ENCODE peak calls at places on chromosomes 7 and 10, in eight cellular contexts. J is upper lobe of left lung, C is GM12891, S is transverse colon, Y is K562, R is sigmoid colon, M is esophagus muscularis mucosa, Q is GM23338. P is an unnamed sample.
A peak's percentile ranks its signal among the peaks of the same experiment; 100 is the strongest.

GRCh38 chr10:12193193-12193592 is 2.5 kb downstream of the NUDT5 start:
- DNase-seq in J (no peak), C (no peak), S (no peak), Y (no peak), R (no peak), M (no peak), Q (no peak), P (no peak)

GRCh38 chr10:22986771-22987542 is 59.1 kb downstream of the ARMC3 start:
- DNase-seq in J (no peak), C (no peak), S (no peak), Y (no peak), R (no peak), M (no peak), Q (peak; percentile 47), P (no peak)

GRCh38 chr7:18144171-18144570 is 116.5 kb upstream of the PRPS1L1 start:
- DNase-seq in J (no peak), C (no peak), S (no peak), Y (no peak), R (no peak), M (no peak), Q (no peak), P (no peak)

GRCh38 chr10:71207578-71207977 is 4.8 kb upstream of the UNC5B start:
- DNase-seq in J (no peak), C (no peak), S (no peak), Y (no peak), R (no peak), M (no peak), Q (no peak), P (no peak)

GRCh38 chr7:4216016-4216415 is 466.1 kb upstream of the FOXK1 start:
- DNase-seq in J (peak; percentile 64), C (no peak), S (no peak), Y (no peak), R (no peak), M (no peak), Q (no peak), P (no peak)

GRCh38 chr7:114468844-114469243 is 54.2 kb downstream of the FOXP2 start:
- DNase-seq in J (no peak), C (no peak), S (no peak), Y (no peak), R (no peak), M (no peak), Q (no peak), P (no peak)

GRCh38 chr7:27167170-27167505 is 1.8 kb upstream of the HOXA9 start:
- DNase-seq in J (no peak), C (no peak), S (no peak), Y (no peak), R (peak; percentile 77), M (no peak), Q (peak; percentile 20), P (peak; percentile 74)

GRCh38 chr7:48299580-48300169 is 128.4 kb downstream of the ABCA13 start:
- DNase-seq in J (no peak), C (peak; percentile 14), S (peak; percentile 22), Y (peak; percentile 52), R (no peak), M (peak; percentile 45), Q (peak; percentile 74), P (no peak)

GRCh38 chr10:60352105-60352504 is 37.6 kb downstream of the ANK3 start:
- DNase-seq in J (no peak), C (no peak), S (no peak), Y (no peak), R (no peak), M (no peak), Q (no peak), P (no peak)

GRCh38 chr10:78435484-78436222 is 402.0 kb downstream of the RPS24 start:
- DNase-seq in J (no peak), C (no peak), S (no peak), Y (no peak), R (peak; percentile 30), M (no peak), Q (no peak), P (no peak)

GRCh38 chr7:47428052-47428779 is 153.7 kb downstream of the TNS3 start:
- DNase-seq in J (no peak), C (no peak), S (no peak), Y (no peak), R (peak; percentile 38), M (no peak), Q (no peak), P (no peak)

GRCh38 chr7:26686448-26686981 is 177.9 kb downstream of the SKAP2 start:
- DNase-seq in J (no peak), C (no peak), S (no peak), Y (peak; percentile 11), R (peak; percentile 66), M (no peak), Q (peak; percentile 76), P (peak; percentile 57)

GRCh38 chr7:120991570-120991969 is 3.1 kb downstream of the CPED1 start:
- DNase-seq in J (no peak), C (no peak), S (no peak), Y (no peak), R (no peak), M (no peak), Q (no peak), P (no peak)

GRCh38 chr7:80312139-80312661 is 177.6 kb downstream of the GNAI1 start:
- DNase-seq in J (no peak), C (no peak), S (peak; percentile 10), Y (no peak), R (no peak), M (no peak), Q (peak; percentile 27), P (no peak)

GRCh38 chr10:70956029-70956759 is 67.8 kb upstream of the PCBD1 start:
- DNase-seq in J (no peak), C (no peak), S (no peak), Y (peak; percentile 39), R (no peak), M (no peak), Q (peak; percentile 64), P (no peak)

GRCh38 chr10:28883741-28884443 is 206.6 kb downstream of the BAMBI start:
- DNase-seq in J (no peak), C (no peak), S (no peak), Y (no peak), R (no peak), M (no peak), Q (no peak), P (no peak)

GRCh38 chr10:126027707-126028106 is 131.3 kb downstream of the FANK1 start:
- DNase-seq in J (no peak), C (no peak), S (no peak), Y (no peak), R (no peak), M (no peak), Q (no peak), P (no peak)

GRCh38 chr10:30114871-30115270 is 55.5 kb upstream of the JCAD start:
- DNase-seq in J (no peak), C (no peak), S (no peak), Y (no peak), R (peak; percentile 79), M (no peak), Q (peak; percentile 21), P (no peak)

GRCh38 chr10:124035306-124035927 is 58.0 kb downstream of the CHST15 start:
- DNase-seq in J (no peak), C (no peak), S (no peak), Y (no peak), R (no peak), M (no peak), Q (peak; percentile 39), P (no peak)

GRCh38 chr7:94394399-94395140 is at the start of gene COL1A2:
- DNase-seq in J (peak; percentile 89), C (no peak), S (peak; percentile 48), Y (peak; percentile 16), R (peak; percentile 92), M (peak; percentile 94), Q (peak; percentile 78), P (peak; percentile 84)

GRCh38 chr10:27019827-27020226 is 80.5 kb downstream of the ANKRD26 start:
- DNase-seq in J (no peak), C (no peak), S (no peak), Y (no peak), R (no peak), M (no peak), Q (no peak), P (no peak)

GRCh38 chr10:60040003-60040662 is 133.8 kb upstream of the CCDC6 start:
- DNase-seq in J (no peak), C (no peak), S (no peak), Y (no peak), R (no peak), M (no peak), Q (no peak), P (no peak)

GRCh38 chr10:72355214-72355555 is 466 bp upstream of the DNAJB12 start:
- DNase-seq in J (no peak), C (no peak), S (no peak), Y (no peak), R (no peak), M (no peak), Q (no peak), P (no peak)

GRCh38 chr7:139772115-139772514 is 5.7 kb downstream of the HIPK2 start:
- DNase-seq in J (no peak), C (no peak), S (no peak), Y (no peak), R (no peak), M (no peak), Q (no peak), P (no peak)
- TF ChIP-seq POLR2AphosphoS5 in J (no peak), C (no peak), S (no peak), Y (no peak), R (no peak), M (no peak), Q (no peak), P (no peak)

GRCh38 chr7:100469227-100470044 is 5.4 kb upstream of the SPACDR start:
- DNase-seq in J (peak; percentile 91), C (peak; percentile 97), S (peak; percentile 91), Y (peak; percentile 92), R (peak; percentile 94), M (peak; percentile 96), Q (peak; percentile 92), P (peak; percentile 90)
- TF ChIP-seq POLR2AphosphoS5 in J (no peak), C (no peak), S (peak; percentile 12), Y (no peak), R (peak; percentile 32), M (peak; percentile 60), Q (no peak), P (no peak)

GRCh38 chr10:102627446-102628293 is 16.6 kb upstream of the TRIM8 start:
- DNase-seq in J (peak; percentile 56), C (no peak), S (no peak), Y (no peak), R (peak; percentile 73), M (no peak), Q (peak; percentile 89), P (no peak)
- TF ChIP-seq POLR2AphosphoS5 in J (no peak), C (no peak), S (no peak), Y (no peak), R (peak; percentile 40), M (no peak), Q (no peak), P (no peak)

GRCh38 chr10:5606864-5607263 is 59.5 kb downstream of the ASB13 start:
- DNase-seq in J (no peak), C (no peak), S (no peak), Y (peak; percentile 31), R (no peak), M (no peak), Q (no peak), P (no peak)

GRCh38 chr10:5611899-5612680 is 54.3 kb downstream of the ASB13 start:
- DNase-seq in J (no peak), C (no peak), S (no peak), Y (no peak), R (no peak), M (no peak), Q (no peak), P (no peak)

GRCh38 chr10:5607594-5607993 is 58.8 kb downstream of the ASB13 start:
- DNase-seq in J (no peak), C (no peak), S (no peak), Y (no peak), R (no peak), M (no peak), Q (no peak), P (no peak)

GRCh38 chr10:5608608-5609270 is 57.7 kb downstream of the ASB13 start:
- DNase-seq in J (no peak), C (no peak), S (no peak), Y (no peak), R (no peak), M (no peak), Q (no peak), P (no peak)

GRCh38 chr10:5609952-5610616 is 56.3 kb downstream of the ASB13 start:
- DNase-seq in J (no peak), C (no peak), S (peak; percentile 87), Y (peak; percentile 40), R (no peak), M (no peak), Q (no peak), P (no peak)
- TF ChIP-seq POLR2AphosphoS5 in J (no peak), C (no peak), S (peak; percentile 77), Y (no peak), R (no peak), M (peak; percentile 54), Q (no peak), P (no peak)

P was measured in suprapubic skin.